ENCODE peak calls at places on chromosomes 3 and 15, in six cellular contexts. A is mesothelial cell of epicardium; S is CD8-positive, alpha-beta memory T cell; T is DMS 273 treated with DMSO at 0.1 percent for 48 hours; Y is effector CD4-positive, alpha-beta T cell; E is neural crest cell. U is an unnamed sample.

GRCh38 chr3:78645628-78646310 is 1122.0 kb downstream of the ROBO1 start:
- DNase-seq in A (no peak), S (peak), T (no peak), Y (no peak), E (peak), U (peak)

GRCh38 chr3:24303057-24303754 is 191.4 kb downstream of the THRB start:
- DNase-seq in A (no peak), S (no peak), T (no peak), Y (no peak), E (no peak), U (no peak)

GRCh38 chr3:46135475-46135874 is 72.6 kb downstream of the CCR1 start:
- DNase-seq in A (no peak), S (no peak), T (no peak), Y (no peak), E (no peak), U (no peak)

GRCh38 chr15:50138391-50138790 is 19.4 kb upstream of the ATP8B4 start:
- DNase-seq in A (no peak), S (no peak), T (no peak), Y (no peak), E (no peak), U (no peak)

GRCh38 chr3:35537265-35537664 is 102.1 kb upstream of the ARPP21 start:
- DNase-seq in A (no peak), S (no peak), T (no peak), Y (no peak), E (no peak), U (peak)

GRCh38 chr3:45807645-45808540 is 11.6 kb upstream of the SLC6A20 start:
- DNase-seq in A (no peak), S (no peak), T (no peak), Y (no peak), E (no peak), U (no peak)

GRCh38 chr3:15629860-15630597 is 28.5 kb downstream of the BTD start:
- DNase-seq in A (no peak), S (peak), T (peak), Y (peak), E (peak), U (peak)

GRCh38 chr15:99130314-99130713 is 25.4 kb downstream of the SYNM start:
- DNase-seq in A (no peak), S (no peak), T (no peak), Y (no peak), E (no peak), U (no peak)

GRCh38 chr15:91941871-91942270 is 88.4 kb downstream of the SLCO3A1 start:
- DNase-seq in A (no peak), S (peak), T (no peak), Y (no peak), E (no peak), U (peak)

GRCh38 chr3:186852994-186853393 is 10.5 kb downstream of the ADIPOQ start:
- DNase-seq in A (no peak), S (no peak), T (no peak), Y (no peak), E (no peak), U (no peak)

GRCh38 chr3:122057676-122058075 is 2.5 kb downstream of the CD86 start:
- DNase-seq in A (no peak), S (no peak), T (no peak), Y (no peak), E (no peak), U (no peak)

GRCh38 chr3:25783661-25784512 is 644 bp upstream of the NGLY1 start:
- DNase-seq in A (peak), S (no peak), T (peak), Y (no peak), E (peak), U (peak)

GRCh38 chr15:100083572-100083971 is 258.2 kb downstream of the ADAMTS17 start:
- DNase-seq in A (no peak), S (no peak), T (no peak), Y (no peak), E (no peak), U (no peak)

GRCh38 chr3:14520967-14521366 is 19.2 kb downstream of the GRIP2 start:
- DNase-seq in A (no peak), S (no peak), T (no peak), Y (no peak), E (no peak), U (no peak)

GRCh38 chr15:93826798-93827197 is 404.6 kb upstream of the MCTP2 start:
- DNase-seq in A (no peak), S (no peak), T (no peak), Y (no peak), E (no peak), U (no peak)

GRCh38 chr3:157111578-157111977 is 48.4 kb downstream of the CCNL1 start:
- DNase-seq in A (no peak), S (no peak), T (no peak), Y (no peak), E (no peak), U (peak)

GRCh38 chr15:49842331-49842730 is 221.5 kb downstream of the DTWD1 start:
- DNase-seq in A (no peak), S (no peak), T (no peak), Y (no peak), E (no peak), U (no peak)

GRCh38 chr3:112089956-112090898 is 4.0 kb downstream of the C3orf52 start:
- DNase-seq in A (no peak), S (no peak), T (no peak), Y (no peak), E (no peak), U (no peak)

GRCh38 chr3:146134348-146135117 is 26.5 kb downstream of the PLOD2 start:
- DNase-seq in A (no peak), S (no peak), T (peak), Y (no peak), E (no peak), U (no peak)

GRCh38 chr15:57335326-57336118 is 40.8 kb upstream of the CGNL1 start:
- DNase-seq in A (no peak), S (no peak), T (no peak), Y (no peak), E (no peak), U (no peak)

GRCh38 chr3:184209146-184209923 is 20.1 kb upstream of the VWA5B2 start:
- DNase-seq in A (no peak), S (no peak), T (no peak), Y (no peak), E (no peak), U (peak)

GRCh38 chr3:65597952-65598413 is 440.7 kb downstream of the MAGI1 start:
- DNase-seq in A (no peak), S (no peak), T (no peak), Y (no peak), E (peak), U (no peak)

GRCh38 chr3:152779649-152780048 is 55.3 kb upstream of the P2RY1 start:
- DNase-seq in A (no peak), S (no peak), T (no peak), Y (no peak), E (no peak), U (peak)

GRCh38 chr3:99509224-99509623 is 129.2 kb upstream of the COL8A1 start:
- DNase-seq in A (no peak), S (no peak), T (no peak), Y (no peak), E (no peak), U (peak)

GRCh38 chr3:2967851-2968250 is 142.3 kb downstream of the IL5RA start:
- DNase-seq in A (no peak), S (no peak), T (no peak), Y (no peak), E (no peak), U (no peak)

GRCh38 chr15:56835598-56836275 is 82.7 kb upstream of the TCF12 start:
- DNase-seq in A (no peak), S (no peak), T (no peak), Y (no peak), E (no peak), U (peak)

GRCh38 chr3:67605377-67605776 is 49.0 kb downstream of the SUCLG2 start:
- DNase-seq in A (no peak), S (no peak), T (no peak), Y (no peak), E (no peak), U (peak)

GRCh38 chr15:91348812-91349500 is 248.9 kb downstream of the SV2B start:
- DNase-seq in A (no peak), S (no peak), T (no peak), Y (no peak), E (no peak), U (no peak)